ENCODE peak calls at places on chromosomes 13 and 19, in four cellular contexts. One of them, this sample, is unnamed.

GRCh38 chr13:67258482-67258881 is 28.3 kb upstream of the PCDH9 start:
- DNase-seq in K562: no peak
- DNase-seq in WTC11: no peak
- DNase-seq in HepG2: no peak
- DNase-seq in this sample: no peak

GRCh38 chr13:28306325-28306724 is 168.0 kb downstream of the PAN3 start:
- DNase-seq in K562: no peak
- DNase-seq in WTC11: no peak
- DNase-seq in HepG2: no peak
- DNase-seq in this sample: no peak

GRCh38 chr19:16027528-16027927 is 48.8 kb upstream of the TPM4 start:
- DNase-seq in K562: no peak
- DNase-seq in WTC11: no peak
- DNase-seq in HepG2: no peak
- DNase-seq in this sample: no peak

GRCh38 chr19:39917561-39918182 is 16.8 kb downstream of the FCGBP start:
- DNase-seq in K562: no peak
- DNase-seq in WTC11: no peak
- DNase-seq in HepG2: no peak
- DNase-seq in this sample: no peak

GRCh38 chr13:79541426-79542049 is 60.6 kb downstream of the NDFIP2 start:
- DNase-seq in K562: peak; percentile 20
- DNase-seq in WTC11: no peak
- DNase-seq in HepG2: peak; percentile 62
- DNase-seq in this sample: peak; percentile 40

GRCh38 chr13:93316848-93317247 is 90.2 kb downstream of the GPC6 start:
- DNase-seq in K562: no peak
- DNase-seq in WTC11: no peak
- DNase-seq in HepG2: no peak
- DNase-seq in this sample: no peak

GRCh38 chr19:58569943-58570670 is 3.0 kb downstream of the MZF1 start:
- DNase-seq in K562: no peak
- DNase-seq in WTC11: peak; percentile 5
- DNase-seq in HepG2: no peak
- DNase-seq in this sample: no peak

GRCh38 chr19:3363841-3364500 is 2.4 kb upstream of the NFIC start:
- DNase-seq in K562: no peak
- DNase-seq in WTC11: no peak
- DNase-seq in HepG2: no peak
- DNase-seq in this sample: no peak

GRCh38 chr19:38684862-38685665 is 37.6 kb downstream of the ACTN4 start:
- DNase-seq in K562: no peak
- DNase-seq in WTC11: no peak
- DNase-seq in HepG2: no peak
- DNase-seq in this sample: no peak

GRCh38 chr13:39510296-39510695 is 92.7 kb downstream of the LHFPL6 start:
- DNase-seq in K562: no peak
- DNase-seq in WTC11: no peak
- DNase-seq in HepG2: no peak
- DNase-seq in this sample: no peak

GRCh38 chr19:31154021-31154420 is 195.2 kb downstream of the TSHZ3 start:
- DNase-seq in K562: no peak
- DNase-seq in WTC11: no peak
- DNase-seq in HepG2: no peak
- DNase-seq in this sample: no peak

GRCh38 chr13:32316476-32316875 is 1.2 kb downstream of the BRCA2 start:
- DNase-seq in K562: no peak
- DNase-seq in WTC11: no peak
- DNase-seq in HepG2: no peak
- DNase-seq in this sample: no peak

GRCh38 chr19:53965091-53965490 is 2.4 kb downstream of the CACNG8 start:
- DNase-seq in K562: no peak
- DNase-seq in WTC11: no peak
- DNase-seq in HepG2: no peak
- DNase-seq in this sample: no peak

GRCh38 chr13:109875746-109876145 is 89.4 kb upstream of the IRS2 start:
- DNase-seq in K562: no peak
- DNase-seq in WTC11: no peak
- DNase-seq in HepG2: no peak
- DNase-seq in this sample: no peak

GRCh38 chr13:40651866-40652587 is 14.4 kb downstream of the FOXO1 start:
- DNase-seq in K562: no peak
- DNase-seq in WTC11: peak; percentile 31
- DNase-seq in HepG2: no peak
- DNase-seq in this sample: no peak

GRCh38 chr19:39031368-39032163 is 783 bp downstream of the FBXO27 start:
- DNase-seq in K562: peak; percentile 97
- DNase-seq in WTC11: peak; percentile 99
- DNase-seq in HepG2: no peak
- DNase-seq in this sample: peak; percentile 93

GRCh38 chr19:8640402-8641004 is 10.1 kb downstream of the NFILZ start:
- DNase-seq in K562: no peak
- DNase-seq in WTC11: no peak
- DNase-seq in HepG2: peak; percentile 88
- DNase-seq in this sample: no peak

GRCh38 chr13:98071316-98071715 is 71.6 kb upstream of the FARP1 start:
- DNase-seq in K562: no peak
- DNase-seq in WTC11: no peak
- DNase-seq in HepG2: no peak
- DNase-seq in this sample: no peak

GRCh38 chr13:46830405-46831005 is 33.5 kb upstream of the ESD start:
- DNase-seq in K562: no peak
- DNase-seq in WTC11: no peak
- DNase-seq in HepG2: no peak
- DNase-seq in this sample: no peak

GRCh38 chr13:46831588-46832194 is 34.7 kb upstream of the ESD start:
- DNase-seq in K562: peak; percentile 28
- DNase-seq in WTC11: peak; percentile 44
- DNase-seq in HepG2: peak; percentile 22
- DNase-seq in this sample: peak; percentile 38
- TF ChIP-seq ELF4 in K562: no peak
- TF ChIP-seq ELF4 in WTC11: no peak
- TF ChIP-seq ELF4 in HepG2: no peak
- TF ChIP-seq ELF4 in this sample: no peak

GRCh38 chr19:12992729-12993128 is 2.5 kb upstream of the NFIX start:
- DNase-seq in K562: no peak
- DNase-seq in WTC11: no peak
- DNase-seq in HepG2: no peak
- DNase-seq in this sample: no peak

GRCh38 chr19:12996542-12997094 is 1.3 kb downstream of the NFIX start:
- DNase-seq in K562: peak; percentile 69
- DNase-seq in WTC11: peak; percentile 68
- DNase-seq in HepG2: peak; percentile 38
- DNase-seq in this sample: no peak

GRCh38 chr19:12993562-12993961 is 1.7 kb upstream of the NFIX start:
- DNase-seq in K562: no peak
- DNase-seq in WTC11: no peak
- DNase-seq in HepG2: no peak
- DNase-seq in this sample: no peak

GRCh38 chr19:12995596-12996541 is 594 bp downstream of the NFIX start:
- DNase-seq in K562: peak; percentile 92
- DNase-seq in WTC11: no peak
- DNase-seq in HepG2: no peak
- DNase-seq in this sample: no peak

GRCh38 chr19:12994701-12995595 is at the start of gene NFIX:
- DNase-seq in K562: peak; percentile 83
- DNase-seq in WTC11: no peak
- DNase-seq in HepG2: peak; percentile 24
- DNase-seq in this sample: peak; percentile 60
- TF ChIP-seq ELF4 in K562: no peak
- TF ChIP-seq ELF4 in WTC11: no peak
- TF ChIP-seq ELF4 in HepG2: no peak
- TF ChIP-seq ELF4 in this sample: no peak

GRCh38 chr13:102854675-102855074 is 8.8 kb downstream of the ERCC5 start:
- DNase-seq in K562: no peak
- DNase-seq in WTC11: no peak
- DNase-seq in HepG2: no peak
- DNase-seq in this sample: no peak
- TF ChIP-seq ELF4 in K562: no peak
- TF ChIP-seq ELF4 in WTC11: no peak
- TF ChIP-seq ELF4 in HepG2: no peak
- TF ChIP-seq ELF4 in this sample: no peak

DNA sequence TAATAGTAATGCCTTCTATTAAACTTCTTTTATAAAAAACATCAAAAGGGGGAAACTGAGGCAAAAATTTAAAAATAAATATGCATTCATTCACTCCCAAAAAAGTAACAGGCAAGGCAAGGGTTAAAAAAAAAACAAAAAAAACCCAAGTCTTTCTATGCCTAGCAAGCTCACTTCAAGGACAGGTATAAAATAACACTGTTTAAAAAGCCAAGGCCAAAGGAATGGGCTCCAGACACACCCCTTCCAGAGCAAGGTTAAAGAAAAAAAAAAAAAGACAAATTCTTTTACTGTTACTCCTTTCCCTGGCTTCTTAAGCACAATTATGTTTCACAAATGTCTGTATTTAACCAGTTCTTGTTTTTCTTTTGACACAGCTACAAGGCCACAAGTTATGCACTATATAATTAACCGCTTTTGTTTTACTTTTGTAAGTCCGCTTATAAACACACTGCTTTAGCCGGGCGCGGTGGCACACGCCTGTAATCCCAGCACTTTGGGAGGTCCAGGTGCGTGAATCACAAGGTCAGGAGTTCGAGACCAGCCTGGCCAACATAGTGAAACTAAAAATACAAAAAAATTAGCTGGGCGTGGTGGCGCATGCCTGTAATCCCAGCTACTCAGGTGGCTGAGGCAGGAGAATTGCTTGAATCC is 3.6 kb downstream of the SIGLEC11 start:
- DNase-seq in K562: no peak
- DNase-seq in WTC11: no peak
- DNase-seq in HepG2: no peak
- DNase-seq in this sample: no peak
- TF ChIP-seq ELF4 in K562: no peak
- TF ChIP-seq ELF4 in WTC11: no peak
- TF ChIP-seq ELF4 in HepG2: no peak
- TF ChIP-seq ELF4 in this sample: no peak

GRCh38 chr13:64935441-64935840 is 2294.7 kb downstream of the PCDH9 start:
- DNase-seq in K562: no peak
- DNase-seq in WTC11: no peak
- DNase-seq in HepG2: no peak
- DNase-seq in this sample: no peak

GRCh38 chr13:64928704-64929499 is 2301.2 kb downstream of the PCDH9 start:
- DNase-seq in K562: no peak
- DNase-seq in WTC11: no peak
- DNase-seq in HepG2: no peak
- DNase-seq in this sample: no peak

GRCh38 chr13:64925727-64926126 is 2304.4 kb downstream of the PCDH9 start:
- DNase-seq in K562: no peak
- DNase-seq in WTC11: no peak
- DNase-seq in HepG2: no peak
- DNase-seq in this sample: no peak

GRCh38 chr13:64934569-64935362 is 2295.4 kb downstream of the PCDH9 start:
- DNase-seq in K562: no peak
- DNase-seq in WTC11: no peak
- DNase-seq in HepG2: no peak
- DNase-seq in this sample: no peak

DNA sequence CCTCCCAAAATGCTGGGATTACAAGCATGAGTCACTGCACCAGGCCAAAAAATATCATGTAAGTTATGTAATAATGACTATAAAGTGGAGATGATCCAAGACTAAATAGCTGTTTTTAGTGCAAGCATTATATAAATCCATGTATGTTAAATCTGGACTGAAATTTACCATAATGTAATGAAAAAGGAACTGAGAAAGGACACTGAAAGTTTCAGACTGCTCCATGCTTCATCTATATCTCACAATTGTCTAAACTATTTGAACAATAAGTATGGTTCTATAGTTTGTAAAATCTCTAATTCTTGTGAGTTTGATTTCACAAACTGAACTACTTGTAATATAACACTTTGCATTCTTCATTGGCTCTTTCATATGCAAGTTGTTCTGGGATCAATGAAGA is 2299.5 kb downstream of the PCDH9 start:
- DNase-seq in K562: no peak
- DNase-seq in WTC11: no peak
- DNase-seq in HepG2: no peak
- DNase-seq in this sample: no peak
- TF ChIP-seq ELF4 in K562: no peak
- TF ChIP-seq ELF4 in WTC11: no peak
- TF ChIP-seq ELF4 in HepG2: no peak
- TF ChIP-seq ELF4 in this sample: no peak

GRCh38 chr13:113187263-113187669 is 21.2 kb downstream of the PCID2 start:
- DNase-seq in K562: peak; percentile 61
- DNase-seq in WTC11: no peak
- DNase-seq in HepG2: peak; percentile 83
- DNase-seq in this sample: peak; percentile 9
- TF ChIP-seq ELF4 in K562: no peak
- TF ChIP-seq ELF4 in WTC11: no peak
- TF ChIP-seq ELF4 in HepG2: no peak
- TF ChIP-seq ELF4 in this sample: no peak

GRCh38 chr13:105340061-105340606 is 1195.3 kb downstream of the EFNB2 start:
- DNase-seq in K562: no peak
- DNase-seq in WTC11: no peak
- DNase-seq in HepG2: no peak
- DNase-seq in this sample: no peak
- TF ChIP-seq ELF4 in K562: no peak
- TF ChIP-seq ELF4 in WTC11: no peak
- TF ChIP-seq ELF4 in HepG2: no peak
- TF ChIP-seq ELF4 in this sample: no peak

GRCh38 chr13:100634686-100635085 is 39.9 kb downstream of the TMTC4 start:
- DNase-seq in K562: no peak
- DNase-seq in WTC11: no peak
- DNase-seq in HepG2: no peak
- DNase-seq in this sample: no peak

GRCh38 chr13:100630564-100630963 is 42.0 kb upstream of the GGACT start:
- DNase-seq in K562: no peak
- DNase-seq in WTC11: no peak
- DNase-seq in HepG2: peak; percentile 33
- DNase-seq in this sample: no peak

GRCh38 chr13:100636441-100636840 is 38.2 kb downstream of the TMTC4 start:
- DNase-seq in K562: no peak
- DNase-seq in WTC11: no peak
- DNase-seq in HepG2: no peak
- DNase-seq in this sample: no peak

GRCh38 chr13:100636004-100636403 is 38.6 kb downstream of the TMTC4 start:
- DNase-seq in K562: no peak
- DNase-seq in WTC11: no peak
- DNase-seq in HepG2: no peak
- DNase-seq in this sample: no peak

GRCh38 chr13:100633461-100633860 is 41.1 kb downstream of the TMTC4 start:
- DNase-seq in K562: no peak
- DNase-seq in WTC11: no peak
- DNase-seq in HepG2: peak; percentile 6
- DNase-seq in this sample: no peak
- TF ChIP-seq ELF4 in K562: no peak
- TF ChIP-seq ELF4 in WTC11: no peak
- TF ChIP-seq ELF4 in HepG2: no peak
- TF ChIP-seq ELF4 in this sample: no peak